ENCODE peak calls at places on chromosomes 6 and 20, in ten cellular contexts. R, Z, W, V, H, A, M, E, L and F are unnamed samples.

GRCh38 chr6:348860-349396 is 42.6 kb upstream of the IRF4 start:
- DNase-seq in R (no peak), V (peak; percentile 54), M (no peak), E (no peak), A (no peak), W (no peak), H (no peak), Z (no peak), L (no peak), F (no peak)

GRCh38 chr6:38176797-38177751 is 357.5 kb downstream of the ZFAND3 start:
- DNase-seq in R (no peak), L (no peak), E (no peak), V (no peak), M (no peak), Z (no peak), W (no peak), H (no peak), A (peak; percentile 46), F (no peak)

GRCh38 chr6:155274533-155274932 is 10.7 kb downstream of the CLDN20 start:
- DNase-seq in V (no peak), E (no peak), W (no peak), H (no peak), L (no peak), M (no peak), R (peak; percentile 52), A (no peak), Z (peak; percentile 80), F (no peak)

GRCh38 chr6:105272783-105273182 is 93.0 kb upstream of the POPDC3 start:
- DNase-seq in E (no peak), R (no peak), V (no peak), L (no peak), Z (peak; percentile 35), H (peak; percentile 80), A (peak; percentile 42), M (no peak), W (no peak), F (no peak)

GRCh38 chr6:90202156-90202555 is 94.5 kb downstream of the BACH2 start:
- DNase-seq in H (no peak), W (no peak), L (no peak), R (no peak), A (no peak), E (peak; percentile 10), M (no peak), V (no peak), Z (no peak), F (no peak)

GRCh38 chr20:48843125-48843806 is 15.5 kb upstream of the PREX1 start:
- DNase-seq in R (no peak), M (no peak), A (no peak), W (no peak), V (no peak), L (no peak), Z (no peak), E (no peak), H (no peak), F (no peak)

GRCh38 chr20:32468313-32468640 is 110.1 kb downstream of the ASXL1 start:
- DNase-seq in L (no peak), R (no peak), E (no peak), A (no peak), H (no peak), W (no peak), M (no peak), Z (no peak), V (no peak), F (no peak)

GRCh38 chr20:45229264-45230056 is 8.3 kb downstream of the SEMG2 start:
- DNase-seq in V (no peak), R (peak; percentile 59), E (peak; percentile 46), M (no peak), W (no peak), L (no peak), A (peak; percentile 63), Z (no peak), H (no peak), F (no peak)

GRCh38 chr6:36202101-36202500 is 5.6 kb downstream of the BRPF3 start:
- DNase-seq in M (no peak), R (no peak), A (no peak), W (no peak), H (no peak), L (no peak), V (no peak), E (no peak), Z (no peak), F (no peak)

GRCh38 chr20:44349349-44349748 is 6.2 kb upstream of the HNF4A start:
- DNase-seq in M (no peak), Z (no peak), R (no peak), H (no peak), A (no peak), E (no peak), L (no peak), V (no peak), W (no peak), F (no peak)

GRCh38 chr20:37328149-37328945 is 17.6 kb upstream of the SRC start:
- DNase-seq in W (no peak), Z (no peak), H (no peak), E (no peak), R (no peak), V (no peak), L (no peak), A (peak; percentile 44), M (no peak), F (no peak)
- H3K4me3 ChIP-seq in W (no peak overlapping the region), Z (no peak overlapping the region), H (no peak overlapping the region), E (no peak overlapping the region), R (no peak overlapping the region), V (no peak overlapping the region), L (no peak overlapping the region), A (no peak overlapping the region), M (no peak overlapping the region), F (no peak overlapping the region)

DNA sequence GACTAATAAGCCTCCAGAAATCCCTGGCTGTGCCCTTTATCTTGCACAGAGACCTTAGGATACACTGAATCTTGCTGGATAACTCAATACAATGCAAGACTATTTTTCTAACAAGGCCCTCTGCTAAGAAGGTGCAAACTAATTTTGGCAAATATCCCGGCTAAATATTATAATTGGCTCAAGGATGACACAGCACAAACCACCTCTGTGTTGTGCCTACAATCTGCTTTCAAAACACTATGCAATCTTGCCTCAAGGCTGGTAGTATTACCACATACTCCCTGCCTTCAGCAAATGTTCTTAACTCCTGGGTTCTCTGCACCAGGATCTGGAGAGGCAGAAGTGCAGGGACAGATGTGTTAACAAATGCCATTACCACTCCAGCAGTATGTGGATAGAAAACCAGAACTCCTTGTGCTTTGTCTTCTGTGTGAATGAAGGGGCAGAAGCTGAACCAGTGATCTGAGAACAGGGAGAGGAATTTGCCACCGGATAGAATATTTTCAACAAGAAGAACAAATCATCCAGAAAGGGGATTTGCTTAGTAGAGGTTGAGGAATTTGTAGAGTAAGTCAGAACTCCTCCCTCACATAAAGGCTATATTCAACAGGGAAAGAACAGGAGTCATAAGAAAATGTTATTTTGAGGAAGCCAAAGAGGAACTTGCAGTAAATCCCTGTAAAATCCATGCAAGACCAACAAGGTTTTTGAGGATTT is 74.1 kb upstream of the SLC4A11 start:
- DNase-seq in A (no peak), M (no peak), E (no peak), Z (peak; percentile 60), R (no peak), H (no peak), V (no peak), W (no peak), L (no peak), F (no peak)
- H3K27ac ChIP-seq in A (no peak overlapping the region), M (peak overlapping the region; percentile 76), E (no peak overlapping the region), Z (no peak overlapping the region), R (peak overlapping the region; percentile 39), H (peak overlapping the region; percentile 73), V (no peak overlapping the region), W (no peak overlapping the region), L (no peak overlapping the region), F (no peak overlapping the region)

DNA sequence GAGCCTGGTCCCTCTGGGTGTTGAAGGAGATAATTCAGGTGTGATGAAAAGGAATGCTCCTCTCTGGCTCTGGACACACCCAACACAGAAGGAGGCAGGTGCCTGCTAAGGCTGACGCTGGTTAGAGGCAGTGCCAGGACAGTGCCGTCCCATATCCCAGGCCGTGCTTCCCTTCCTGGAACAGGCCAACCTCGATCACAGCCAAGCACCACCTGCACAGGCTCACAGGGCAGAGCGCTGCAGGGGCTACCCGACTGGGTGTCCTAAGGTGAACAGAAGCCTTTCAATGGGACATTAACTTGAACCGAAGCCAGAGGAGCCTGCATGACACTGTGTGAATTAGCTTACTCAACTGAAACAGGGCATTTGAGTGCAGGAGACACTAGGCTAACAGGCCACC is 347.3 kb downstream of the TAF4 start:
- DNase-seq in E (no peak), M (no peak), R (no peak), L (no peak), H (no peak), W (no peak), A (no peak), Z (no peak), V (no peak), F (no peak)
- H3K4me3 ChIP-seq in E (no peak overlapping the region), M (no peak overlapping the region), R (no peak overlapping the region), L (no peak overlapping the region), H (no peak overlapping the region), W (no peak overlapping the region), A (no peak overlapping the region), Z (no peak overlapping the region), V (no peak overlapping the region), F (no peak overlapping the region)

DNA sequence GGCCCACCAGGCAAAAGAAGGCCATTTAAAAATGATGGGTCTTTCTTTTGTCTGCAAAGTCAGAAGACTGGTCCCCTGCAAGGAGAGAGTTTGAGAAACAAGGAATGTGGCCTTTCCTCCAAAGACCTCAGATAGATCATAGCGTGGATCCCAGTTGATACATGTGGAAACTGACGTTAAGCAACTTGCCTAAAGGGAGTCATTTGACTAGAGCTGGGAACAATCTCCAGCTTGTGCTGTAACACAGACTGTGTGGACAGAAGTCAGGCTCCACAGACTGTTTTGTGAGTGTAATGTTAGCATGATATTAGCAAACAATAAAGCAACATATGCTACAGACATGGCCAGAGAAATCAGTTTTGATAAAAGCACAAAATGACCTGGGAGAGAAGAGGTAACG is 140.4 kb upstream of the CITED2 start:
- DNase-seq in L (no peak), W (no peak), R (no peak), E (no peak), H (no peak), A (no peak), Z (no peak), V (no peak), M (no peak), F (no peak)
- H3K27ac ChIP-seq in L (peak overlapping the region; percentile 30), W (no peak overlapping the region), R (peak overlapping the region; percentile 64), E (no peak overlapping the region), H (no peak overlapping the region), A (no peak overlapping the region), Z (no peak overlapping the region), V (no peak overlapping the region), M (no peak overlapping the region), F (no peak overlapping the region)

DNA sequence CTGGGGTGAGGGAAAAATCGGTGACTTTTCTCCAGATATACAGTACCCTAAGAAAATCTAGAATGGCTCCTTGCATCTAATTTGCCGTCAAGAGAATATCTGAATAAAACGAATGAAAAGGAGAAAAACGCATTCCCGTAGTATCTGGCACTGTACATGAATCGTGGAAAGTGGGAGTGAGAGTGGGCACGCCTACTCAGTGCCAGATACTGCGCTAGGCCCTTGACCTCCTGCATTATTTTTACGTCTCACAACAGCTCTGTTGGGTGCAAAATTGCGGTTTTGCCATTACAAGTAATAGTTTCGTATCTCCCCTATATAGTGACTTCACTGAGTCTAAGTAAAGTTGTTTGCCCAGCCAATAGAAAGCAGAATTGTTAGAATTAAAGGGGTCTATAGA is 1.3 kb downstream of the CALHM6 start:
- DNase-seq in R (no peak), V (no peak), W (no peak), A (no peak), E (peak; percentile 34), L (no peak), M (no peak), H (no peak), Z (no peak), F (no peak)
- H3K4me3 ChIP-seq in R (no peak overlapping the region), V (peak overlapping the region; percentile 43), W (no peak overlapping the region), A (peak overlapping the region; percentile 62), E (peak overlapping the region; percentile 49), L (peak overlapping the region; percentile 36), M (peak overlapping the region; percentile 74), H (peak overlapping the region; percentile 71), Z (peak overlapping the region; percentile 46), F (no peak overlapping the region)